ENCODE peak calls at places on chromosome 6, in seven cellular contexts. K is IMR-90, T is cardiac muscle cell, B is MM.1S, D is fibroblast of lung, M is adipocyte, Y is psoas muscle. C is an unnamed sample.

GRCh38 chr6:72042088-72042487 is 155.7 kb downstream of the RIMS1 start:
- DNase-seq in M (no peak), K (no peak), Y (no peak), D (no peak), B (no peak), T (peak; percentile 47), C (no peak)

GRCh38 chr6:65059568-65059967 is 647.5 kb downstream of the EYS start:
- DNase-seq in D (no peak), Y (no peak), B (no peak), T (no peak), K (no peak), M (no peak), C (no peak)

GRCh38 chr6:41785689-41786450 is 1.6 kb upstream of the TOMM6 start:
- DNase-seq in B (no peak), Y (peak; percentile 60), T (no peak), M (peak; percentile 61), D (peak; percentile 23), K (no peak), C (peak; percentile 76)

GRCh38 chr6:132491303-132491702 is 21.6 kb downstream of the STX7 start:
- DNase-seq in M (peak; percentile 49), K (peak; percentile 52), Y (no peak), D (peak; percentile 57), T (no peak), B (no peak), C (peak; percentile 61)

GRCh38 chr6:136979206-136979605 is 57.1 kb downstream of the SLC35D3 start:
- DNase-seq in Y (no peak), T (peak; percentile 39), M (no peak), D (no peak), B (no peak), K (no peak), C (no peak)

GRCh38 chr6:34671362-34671761 is 25.2 kb downstream of the ILRUN start:
- DNase-seq in Y (no peak), D (peak; percentile 31), K (peak; percentile 41), M (peak; percentile 67), B (no peak), T (no peak), C (no peak)

GRCh38 chr6:41698350-41698781 is 37.0 kb downstream of the TFEB start:
- DNase-seq in D (peak; percentile 98), K (peak; percentile 98), M (peak; percentile 86), Y (no peak), B (no peak), T (no peak), C (no peak)

GRCh38 chr6:6248651-6249050 is 71.8 kb downstream of the F13A1 start:
- DNase-seq in D (no peak), B (no peak), T (no peak), Y (no peak), M (no peak), K (no peak), C (no peak)

GRCh38 chr6:131952886-131953509 is 1.8 kb upstream of the CCN2 start:
- DNase-seq in D (no peak), Y (no peak), M (peak; percentile 18), B (no peak), T (no peak), K (no peak), C (no peak)

GRCh38 chr6:127195833-127196232 is 70.8 kb upstream of the RNF146 start:
- DNase-seq in B (no peak), Y (no peak), K (no peak), T (no peak), M (no peak), D (no peak), C (no peak)

GRCh38 chr6:85628353-85628752 is 14.3 kb downstream of the SYNCRIP start:
- DNase-seq in Y (no peak), K (no peak), B (no peak), D (no peak), M (no peak), T (no peak), C (no peak)

GRCh38 chr6:167115054-167115453 is 7.8 kb upstream of the CCR6 start:
- DNase-seq in Y (no peak), M (no peak), B (no peak), T (no peak), D (no peak), K (no peak), C (no peak)

GRCh38 chr6:36414481-36414880 is 27.0 kb upstream of the ETV7 start:
- DNase-seq in D (peak; percentile 73), M (no peak), K (peak; percentile 8), Y (no peak), T (no peak), B (no peak), C (no peak)

GRCh38 chr6:2850480-2851150 is 9.0 kb upstream of the SERPINB1 start:
- DNase-seq in Y (no peak), D (peak; percentile 71), T (peak; percentile 48), M (peak; percentile 40), B (no peak), K (peak; percentile 58), C (no peak)

GRCh38 chr6:39169448-39170344 is 54.7 kb upstream of the SAYSD1 start:
- DNase-seq in K (no peak), D (no peak), Y (no peak), B (no peak), M (no peak), T (no peak), C (no peak)

GRCh38 chr6:11734861-11735652 is 43.5 kb downstream of the ADTRP start:
- DNase-seq in D (no peak), T (no peak), K (no peak), M (no peak), B (no peak), Y (no peak), C (no peak)
- H3K4me3 ChIP-seq in D (no peak overlapping the region), T (no peak overlapping the region), K (no peak overlapping the region), M (no peak overlapping the region), B (no peak overlapping the region), Y (no peak overlapping the region), C (no peak overlapping the region)

GRCh38 chr6:165679326-165679725 is 16.3 kb upstream of the PDE10A start:
- DNase-seq in Y (no peak), K (no peak), M (no peak), B (no peak), T (no peak), D (no peak), C (no peak)
- H3K27me3 ChIP-seq in Y (no peaks in the 10 kb centered on the region), K (no peaks in the 10 kb centered on the region), M (peaks cover 4% of the 10 kb centered on the region), B (no peaks in the 10 kb centered on the region), T (no peaks in the 10 kb centered on the region), D (no peaks in the 10 kb centered on the region), C (no peaks in the 10 kb centered on the region)

DNA sequence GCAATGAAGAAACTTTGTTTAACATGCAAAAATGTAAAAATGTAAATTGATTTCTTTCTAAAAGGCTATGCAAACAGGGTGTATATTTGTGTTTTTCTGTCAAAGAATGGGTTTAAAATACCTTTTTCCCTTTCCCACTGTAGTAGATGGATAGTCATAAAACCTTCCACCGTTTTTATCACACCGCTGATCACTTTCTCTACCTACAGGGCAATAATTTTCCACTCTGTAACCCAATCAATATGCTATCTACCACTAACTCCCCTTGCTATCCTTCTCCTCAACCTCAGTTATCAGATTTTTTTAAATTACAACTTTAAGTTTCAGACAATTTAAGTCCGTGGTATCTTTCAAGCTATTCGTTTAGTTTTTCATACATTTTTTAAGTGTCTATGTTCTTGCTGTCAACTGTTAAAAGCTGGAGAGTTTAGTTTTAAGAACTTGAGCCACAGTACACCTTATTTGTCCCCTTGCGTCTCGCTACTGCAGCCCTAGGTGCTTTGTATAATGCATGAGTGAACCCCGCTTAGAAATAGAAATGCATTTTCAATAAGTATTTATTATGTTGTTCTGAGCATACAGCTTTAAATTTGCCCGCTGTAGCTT is 91.3 kb upstream of the ARID1B start:
- DNase-seq in T (no peak), D (no peak), B (no peak), Y (no peak), M (no peak), K (no peak), C (no peak)
- H3K4me3 ChIP-seq in T (peak overlapping the region; percentile 65), D (peak overlapping the region; percentile 82), B (peak overlapping the region; percentile 77), Y (peak overlapping the region; percentile 73), M (peak overlapping the region; percentile 90), K (peak overlapping the region; percentile 70), C (peak overlapping the region; percentile 61)

DNA sequence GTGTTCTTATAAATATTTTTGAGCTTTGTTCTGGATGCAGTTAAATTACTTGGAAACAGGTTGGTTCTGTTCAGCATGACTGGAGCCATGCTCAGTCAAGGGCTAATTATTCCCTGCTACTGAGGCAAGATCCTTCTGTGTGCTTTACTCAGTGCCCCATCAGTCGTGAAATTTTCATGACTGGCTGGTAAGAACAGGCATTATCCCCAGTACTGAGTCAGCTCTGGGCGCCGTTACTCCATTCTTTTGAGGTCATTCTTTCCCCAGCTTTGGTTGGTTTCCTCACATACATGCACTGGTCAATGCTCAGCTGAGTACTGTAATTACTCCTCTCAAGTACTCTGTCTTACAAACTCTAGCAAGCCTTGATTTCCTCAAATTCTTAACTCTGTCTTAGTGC is 71.3 kb downstream of the CDKAL1 start:
- DNase-seq in M (no peak), B (no peak), Y (no peak), D (peak; percentile 78), T (no peak), K (peak; percentile 69), C (no peak)
- H3K27me3 ChIP-seq in M (no peaks in the 10 kb centered on the region), B (no peaks in the 10 kb centered on the region), Y (no peaks in the 10 kb centered on the region), D (no peaks in the 10 kb centered on the region), T (no peaks in the 10 kb centered on the region), K (no peaks in the 10 kb centered on the region), C (no peaks in the 10 kb centered on the region)

GRCh38 chr6:168304752-168305015 is 14.9 kb downstream of the DACT2 start:
- DNase-seq in M (no peak), B (no peak), Y (no peak), K (no peak), D (no peak), T (no peak), C (no peak)
- H3K4me3 ChIP-seq in M (no peak overlapping the region), B (no peak overlapping the region), Y (no peak overlapping the region), K (no peak overlapping the region), D (no peak overlapping the region), T (no peak overlapping the region), C (no peak overlapping the region)

GRCh38 chr6:150016324-150017185 is 8.8 kb downstream of the RAET1L start:
- DNase-seq in B (peak; percentile 52), T (peak; percentile 79), Y (no peak), D (peak; percentile 35), K (peak; percentile 61), M (peak; percentile 85), C (no peak)
- H3K27me3 ChIP-seq in B (peaks cover 39% of the 10 kb centered on the region), T (peaks cover 94% of the 10 kb centered on the region), Y (peaks cover 14% of the 10 kb centered on the region), D (peaks cover 34% of the 10 kb centered on the region), K (peaks cover 51% of the 10 kb centered on the region), M (peaks cover 63% of the 10 kb centered on the region), C (no peaks in the 10 kb centered on the region)